ENCODE peak calls at places on chromosomes 1 and 21, in six cellular contexts. N, G, K, T, O and Y are unnamed samples.

GRCh38 chr1:42943166-42943565 is 15.5 kb downstream of the SLC2A1 start:
- DNase-seq in N (no peak), G (no peak), K (no peak), T (peak), O (peak), Y (no peak)

GRCh38 chr1:55378582-55378981 is 163.4 kb upstream of the USP24 start:
- DNase-seq in N (peak), G (peak), K (peak), T (peak), O (peak), Y (no peak)

GRCh38 chr21:32467291-32467690 is 54.8 kb downstream of the EVA1C start:
- DNase-seq in N (no peak), G (no peak), K (no peak), T (peak), O (peak), Y (no peak)

GRCh38 chr1:54204199-54204598 is 4.2 kb downstream of the MRPL37 start:
- DNase-seq in N (no peak), G (no peak), K (no peak), T (no peak), O (no peak), Y (no peak)

GRCh38 chr1:97105531-97105930 is 383.9 kb downstream of the PTBP2 start:
- DNase-seq in N (no peak), G (peak), K (no peak), T (no peak), O (no peak), Y (no peak)

GRCh38 chr1:158414651-158415345 is 11.2 kb downstream of the OR10K2 start:
- DNase-seq in N (no peak), G (no peak), K (no peak), T (no peak), O (no peak), Y (no peak)

GRCh38 chr1:110155878-110156522 is 5.7 kb downstream of the SLC6A17 start:
- DNase-seq in N (peak), G (peak), K (peak), T (peak), O (peak), Y (peak)

GRCh38 chr1:3564921-3565831 is 46.1 kb downstream of the MEGF6 start:
- DNase-seq in N (peak), G (peak), K (peak), T (no peak), O (no peak), Y (no peak)

GRCh38 chr21:32253215-32253641 is 25.6 kb downstream of the MIS18A start:
- DNase-seq in N (no peak), G (peak), K (no peak), T (no peak), O (no peak), Y (no peak)

GRCh38 chr1:22376976-22377375 is 74.7 kb upstream of the ZBTB40 start:
- DNase-seq in N (no peak), G (no peak), K (no peak), T (no peak), O (no peak), Y (no peak)

GRCh38 chr1:206714331-206715058 is 29.8 kb downstream of the MAPKAPK2 start:
- DNase-seq in N (no peak), G (peak), K (no peak), T (peak), O (no peak), Y (no peak)

GRCh38 chr1:201207046-201207445 is 16.4 kb downstream of the IGFN1 start:
- DNase-seq in N (no peak), G (no peak), K (no peak), T (no peak), O (no peak), Y (no peak)

GRCh38 chr1:207393610-207394009 is 60.5 kb upstream of the CR2 start:
- DNase-seq in N (no peak), G (peak), K (no peak), T (no peak), O (no peak), Y (no peak)

GRCh38 chr1:198638894-198639319 is at the start of gene PTPRC:
- DNase-seq in N (peak), G (no peak), K (no peak), T (no peak), O (no peak), Y (no peak)

GRCh38 chr21:46096596-46096981 is 1.3 kb upstream of the COL6A2 start:
- DNase-seq in N (no peak), G (no peak), K (no peak), T (no peak), O (no peak), Y (no peak)

DNA sequence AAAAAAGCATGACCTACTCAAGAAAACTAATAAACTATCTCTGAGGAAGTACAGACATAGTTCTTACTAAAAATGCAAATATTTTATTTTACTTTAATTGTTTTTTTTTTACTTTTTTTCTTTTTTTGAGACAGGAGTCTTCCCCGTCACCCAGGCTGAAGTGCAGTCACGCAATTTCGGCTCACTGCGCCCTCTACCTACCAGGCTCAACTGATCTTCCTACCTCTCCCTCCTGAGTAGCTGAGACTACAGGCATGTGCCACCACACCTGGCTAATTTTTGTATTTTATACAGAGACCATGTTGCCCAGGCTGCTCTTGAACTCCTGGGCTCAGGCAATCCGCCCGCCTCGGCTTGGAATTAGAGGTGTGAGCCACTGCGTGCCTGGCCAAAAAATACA is 1263.1 kb downstream of the KCNT2 start:
- DNase-seq in N (no peak), G (no peak), K (no peak), T (peak), O (no peak), Y (no peak)
- TF ChIP-seq CTCF in N (no peak), G (no peak), K (peak), T (peak), O (no peak), Y (no peak)

GRCh38 chr1:112673589-112674439 is 645 bp upstream of the MOV10 start:
- DNase-seq in N (no peak), G (peak), K (no peak), T (no peak), O (peak), Y (no peak)

GRCh38 chr1:112676543-112676942 is 2.1 kb downstream of the MOV10 start:
- DNase-seq in N (peak), G (no peak), K (no peak), T (no peak), O (no peak), Y (no peak)

GRCh38 chr1:112674440-112674985 is at the start of gene MOV10:
- DNase-seq in N (peak), G (peak), K (peak), T (peak), O (peak), Y (peak)

GRCh38 chr1:112675728-112676381 is 1.4 kb downstream of the MOV10 start:
- DNase-seq in N (no peak), G (peak), K (no peak), T (no peak), O (no peak), Y (no peak)

DNA sequence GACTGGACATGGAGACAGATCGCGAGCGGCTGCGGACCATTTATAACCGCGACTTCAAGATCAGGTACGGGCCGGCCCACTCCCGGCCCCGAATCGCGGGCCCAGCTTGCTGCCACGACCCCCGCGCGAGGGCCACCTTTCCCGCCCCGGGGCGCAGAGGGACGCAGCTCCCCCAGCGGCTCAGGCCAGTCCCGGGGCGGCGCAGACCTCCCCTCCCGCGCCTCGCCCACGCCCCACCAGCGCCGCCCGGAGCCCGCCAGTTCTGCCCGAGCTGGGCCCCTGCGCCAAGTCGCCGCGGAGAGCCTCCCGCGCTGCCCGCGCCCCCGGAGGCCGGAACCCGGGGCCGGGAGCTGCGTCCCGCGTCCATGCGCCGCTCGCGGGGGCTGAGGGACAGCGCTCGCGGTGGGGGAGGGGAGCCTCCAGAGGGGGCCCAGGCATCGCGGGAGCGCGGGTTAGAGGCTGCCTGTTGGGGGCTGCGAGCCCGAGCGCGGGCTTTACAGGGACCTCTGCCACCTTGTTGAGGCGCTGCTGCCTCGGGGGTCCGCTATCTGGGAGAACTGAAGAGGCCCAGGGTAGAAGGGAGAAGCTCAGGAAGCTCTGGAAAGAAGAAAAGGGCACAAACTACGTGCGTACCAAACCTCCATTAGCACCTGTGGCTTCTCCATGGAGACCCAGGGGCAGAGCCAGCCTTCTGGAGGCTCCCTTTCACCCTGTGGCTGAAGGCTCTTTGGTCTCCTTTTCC is 698 bp downstream of the MOV10 start:
- DNase-seq in N (peak), G (no peak), K (peak), T (peak), O (peak), Y (peak)
- TF ChIP-seq CTCF in N (peak), G (no peak), K (peak), T (peak), O (peak), Y (no peak)

DNA sequence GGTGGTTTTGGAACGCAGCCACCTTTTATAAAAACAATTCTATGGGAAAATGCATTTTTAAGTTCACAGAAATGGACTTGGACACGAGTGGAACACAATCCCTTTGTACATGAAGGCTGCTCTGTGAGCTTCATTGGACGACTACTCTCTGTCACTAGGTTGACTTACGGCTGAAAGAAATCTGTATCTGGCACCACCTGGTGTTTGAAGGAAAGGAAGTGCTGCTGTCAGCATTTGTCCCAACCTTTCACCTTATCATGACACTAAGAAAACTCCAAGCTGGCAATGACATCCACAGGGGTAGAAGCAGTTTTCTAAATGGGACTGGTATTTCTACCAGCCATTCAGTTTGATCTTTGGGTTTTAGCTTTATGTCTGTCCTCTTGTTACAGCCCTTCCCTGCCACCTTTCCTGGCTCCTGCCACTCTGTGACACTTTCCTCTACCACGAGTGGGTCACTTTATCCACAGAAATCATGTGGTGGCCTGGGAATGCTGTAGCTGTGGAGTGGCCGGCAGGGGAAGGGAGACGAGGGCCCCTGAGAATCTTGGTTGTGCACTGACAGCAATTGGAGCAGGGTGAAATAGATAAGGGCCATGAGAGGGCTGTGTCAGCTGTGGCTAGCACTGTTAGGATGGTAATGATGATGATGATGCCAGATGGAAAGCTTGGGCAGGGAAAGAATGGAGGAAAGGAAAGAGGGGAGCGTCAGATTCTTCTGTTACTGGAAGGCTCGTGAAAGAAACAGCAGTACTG is 85.2 kb downstream of the TBX19 start:
- DNase-seq in N (no peak), G (no peak), K (no peak), T (no peak), O (no peak), Y (no peak)
- TF ChIP-seq CTCF in N (no peak), G (no peak), K (peak), T (no peak), O (no peak), Y (no peak)

GRCh38 chr1:152014943-152015342 is 21.3 kb upstream of the S100A10 start:
- DNase-seq in N (no peak), G (no peak), K (no peak), T (no peak), O (no peak), Y (no peak)
- TF ChIP-seq CTCF in N (no peak), G (no peak), K (no peak), T (no peak), O (no peak), Y (no peak)

GRCh38 chr1:93571623-93572310 is 109.9 kb downstream of the BCAR3 start:
- DNase-seq in N (no peak), G (no peak), K (no peak), T (no peak), O (no peak), Y (no peak)
- TF ChIP-seq CTCF in N (no peak), G (no peak), K (no peak), T (no peak), O (no peak), Y (no peak)

DNA sequence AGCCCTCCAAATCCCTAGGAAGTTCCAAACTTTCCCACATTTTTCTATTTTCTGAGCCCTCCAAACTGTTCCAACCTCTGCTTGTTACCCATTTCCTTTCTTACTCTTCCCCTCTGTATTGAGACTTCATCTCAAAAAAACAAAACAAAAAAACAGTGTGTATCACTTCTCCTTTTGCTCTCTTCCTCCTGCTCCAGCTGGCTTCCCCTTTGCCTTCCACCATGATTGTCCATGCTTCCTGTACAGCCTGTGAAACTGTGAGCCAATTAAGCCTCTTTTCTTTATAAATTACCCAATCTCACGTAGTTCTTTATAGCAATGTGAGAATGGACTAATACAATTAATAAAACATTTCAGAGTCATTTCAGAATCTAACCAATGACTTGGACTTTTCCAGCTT is 69.6 kb upstream of the KRTAP19-8 start:
- DNase-seq in N (no peak), G (no peak), K (no peak), T (no peak), O (no peak), Y (no peak)
- TF ChIP-seq CTCF in N (no peak), G (no peak), K (no peak), T (no peak), O (no peak), Y (no peak)

DNA sequence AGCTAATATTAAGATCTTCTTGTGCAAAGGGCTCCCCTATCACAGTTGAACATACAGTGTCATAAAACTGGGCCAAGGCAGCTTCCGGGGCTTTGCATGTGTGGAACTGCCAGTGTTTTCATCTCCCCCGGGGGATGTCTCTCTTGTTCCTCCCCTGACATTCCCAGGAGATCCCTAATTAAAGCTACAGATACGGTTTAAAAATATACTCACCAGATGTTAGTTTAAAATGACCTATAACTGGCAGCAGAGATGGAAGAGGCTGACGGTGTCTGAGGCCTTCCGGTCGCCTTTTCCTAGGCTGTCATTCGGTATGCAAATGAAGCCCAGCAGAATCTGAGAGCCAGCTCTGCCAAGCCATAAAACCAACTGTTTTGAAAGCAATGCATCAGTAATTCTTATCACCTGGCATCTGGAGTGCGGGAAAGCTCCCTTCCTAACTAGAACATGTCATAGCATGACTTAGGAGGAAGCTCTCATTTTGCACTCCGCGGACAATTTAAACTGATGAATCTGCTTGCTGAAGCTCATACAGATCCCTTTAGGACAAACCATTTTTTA is 436.5 kb upstream of the VAMP3 start:
- DNase-seq in N (no peak), G (peak), K (no peak), T (no peak), O (no peak), Y (no peak)
- TF ChIP-seq CTCF in N (no peak), G (no peak), K (no peak), T (no peak), O (no peak), Y (no peak)